ENCODE peak calls at places on chromosomes 2 and 18, in five cellular contexts. K is H9, T is neuronal stem cell, S is IMR-90, J is H1. W is an unnamed sample.

GRCh38 chr2:191869178-191869577 is 22.3 kb upstream of the CAVIN2 start:
- DNase-seq in K (peak; percentile 86), T (peak; percentile 56), S (peak; percentile 30), J (peak; percentile 75), W (no peak)

GRCh38 chr2:124289615-124290014 is 264.5 kb downstream of the CNTNAP5 start:
- DNase-seq in K (no peak), T (no peak), S (no peak), J (no peak), W (no peak)

GRCh38 chr18:48061781-48062570 is 131.5 kb upstream of the SMAD2 start:
- DNase-seq in K (no peak), T (no peak), S (no peak), J (no peak), W (no peak)

GRCh38 chr2:28250006-28250405 is 142.7 kb upstream of the FOSL2 start:
- DNase-seq in K (no peak), T (no peak), S (peak; percentile 91), J (peak; percentile 43), W (peak; percentile 97)

GRCh38 chr2:17282245-17282644 is 236.0 kb downstream of the RAD51AP2 start:
- DNase-seq in K (no peak), T (no peak), S (no peak), J (no peak), W (no peak)

GRCh38 chr2:72112981-72113846 is 34.4 kb downstream of the CYP26B1 start:
- DNase-seq in K (no peak), T (no peak), S (no peak), J (no peak), W (no peak)

GRCh38 chr2:28591711-28592365 is 96.0 kb downstream of the PLB1 start:
- DNase-seq in K (no peak), T (no peak), S (no peak), J (no peak), W (no peak)

GRCh38 chr2:60316381-60317028 is 236.9 kb downstream of the BCL11A start:
- DNase-seq in K (peak; percentile 22), T (peak; percentile 38), S (no peak), J (no peak), W (no peak)

GRCh38 chr2:26536371-26537068 is 58.6 kb upstream of the OTOF start:
- DNase-seq in K (no peak), T (no peak), S (no peak), J (no peak), W (no peak)

GRCh38 chr2:233992481-233993217 is 57.9 kb upstream of the SPP2 start:
- DNase-seq in K (no peak), T (no peak), S (no peak), J (no peak), W (no peak)

GRCh38 chr2:9556121-9556869 is 665 bp upstream of the ADAM17 start:
- DNase-seq in K (no peak), T (no peak), S (peak; percentile 22), J (no peak), W (peak; percentile 50)
- H3K14ac ChIP-seq in K (peak overlapping the region; percentile 95), T (peak overlapping the region; percentile 71), S (peak overlapping the region; percentile 81), J (no peak overlapping the region), W (peak overlapping the region; percentile 97)

GRCh38 chr2:219572237-219573001 is at the start of gene INHA:
- DNase-seq in K (no peak), T (no peak), S (no peak), J (no peak), W (no peak)

GRCh38 chr2:219569635-219570034 is 1.7 kb downstream of the OBSL1 start:
- DNase-seq in K (no peak), T (no peak), S (no peak), J (no peak), W (peak; percentile 3)

GRCh38 chr2:219570194-219570923 is 980 bp downstream of the OBSL1 start:
- DNase-seq in K (no peak), T (peak; percentile 39), S (peak; percentile 19), J (no peak), W (no peak)

GRCh38 chr2:219571311-219572236 is at the start of gene OBSL1:
- DNase-seq in K (peak; percentile 94), T (peak; percentile 73), S (peak; percentile 70), J (no peak), W (peak; percentile 98)

DNA sequence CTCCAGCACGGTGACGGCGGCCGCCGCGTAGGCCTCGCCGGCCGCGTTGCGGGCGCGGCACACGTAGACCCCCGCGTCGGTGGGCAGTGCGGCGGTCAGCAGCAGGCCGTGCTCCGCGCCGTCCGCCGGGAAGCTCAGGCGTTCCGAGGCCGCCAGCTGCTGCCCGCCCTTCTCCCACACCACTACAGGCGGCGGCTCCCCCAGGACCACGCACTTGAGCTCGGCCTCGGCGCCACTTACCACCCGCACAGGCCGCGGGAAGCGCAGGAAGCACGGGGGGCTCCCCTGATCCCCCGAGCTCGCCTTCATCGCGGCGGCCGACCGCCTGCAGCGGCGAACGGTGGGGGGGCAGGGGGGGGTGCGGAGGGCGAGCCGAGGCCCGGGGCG is 422 bp downstream of the OBSL1 start:
- DNase-seq in K (no peak), T (no peak), S (peak; percentile 12), J (no peak), W (no peak)
- H3K14ac ChIP-seq in K (peak overlapping the region; percentile 37), T (peak overlapping the region; percentile 99), S (peak overlapping the region; percentile 94), J (no peak overlapping the region), W (peak overlapping the region; percentile 100)

GRCh38 chr2:105398522-105399206 is at the start of gene FHL2:
- DNase-seq in K (peak; percentile 84), T (peak; percentile 74), S (peak; percentile 80), J (peak; percentile 60), W (peak; percentile 82)
- H3K14ac ChIP-seq in K (peak within 1 kb of the TSS; percentile 99), T (peak within 1 kb of the TSS; percentile 43), S (peak within 1 kb of the TSS; percentile 97), J (no peak within 1 kb of the TSS), W (peak within 1 kb of the TSS; percentile 95)

GRCh38 chr2:120013569-120014223 is 819 bp downstream of the EPB41L5 start:
- DNase-seq in K (peak; percentile 71), T (no peak), S (no peak), J (no peak), W (no peak)

GRCh38 chr2:120014231-120014990 is 1.5 kb downstream of the EPB41L5 start:
- DNase-seq in K (no peak), T (no peak), S (no peak), J (no peak), W (peak; percentile 59)

GRCh38 chr2:120012363-120012762 is 514 bp upstream of the EPB41L5 start:
- DNase-seq in K (no peak), T (no peak), S (no peak), J (no peak), W (no peak)

GRCh38 chr2:120016800-120017199 is 3.9 kb downstream of the EPB41L5 start:
- DNase-seq in K (no peak), T (no peak), S (no peak), J (no peak), W (no peak)

DNA sequence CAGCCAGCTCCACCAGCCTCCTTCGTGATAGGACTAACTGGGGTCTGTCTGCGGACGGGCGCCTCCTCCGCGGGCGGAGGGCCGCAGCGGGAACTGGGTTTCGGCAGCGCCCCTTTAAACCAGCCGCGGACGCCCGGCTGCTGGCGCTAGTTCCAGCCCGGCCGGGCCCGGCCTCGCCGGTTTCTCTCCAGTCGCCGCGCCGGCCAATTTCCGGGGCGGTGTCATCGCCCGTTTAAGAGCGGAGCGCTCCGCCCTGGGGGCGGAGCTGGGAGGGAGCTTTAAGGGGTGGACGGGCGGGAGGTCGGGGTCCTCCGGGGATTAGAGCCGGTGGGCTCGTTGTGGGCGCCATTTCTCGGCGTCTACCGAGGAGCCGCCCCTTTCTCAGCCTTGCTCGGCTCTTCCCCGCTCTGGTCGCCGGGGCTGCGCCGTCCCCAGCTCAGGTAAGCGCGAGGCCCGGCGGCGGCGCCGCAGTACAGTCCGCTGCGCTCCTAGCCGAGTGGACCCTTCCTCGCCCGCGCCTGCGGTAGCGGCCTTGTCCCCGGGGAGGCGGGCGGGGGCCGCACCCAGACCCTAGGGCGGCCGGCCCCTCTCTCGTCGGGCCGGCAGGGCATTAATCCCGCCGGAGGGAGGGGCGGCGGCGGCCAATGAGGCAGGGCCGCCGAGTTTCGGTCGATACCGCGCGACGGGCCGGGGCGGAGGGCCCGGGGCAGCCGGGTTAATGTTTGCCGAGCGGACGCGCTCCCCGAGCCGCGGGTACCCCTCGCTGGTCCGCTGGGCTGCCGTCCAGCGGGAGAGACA is at the start of gene EPB41L5:
- DNase-seq in K (peak; percentile 96), T (peak; percentile 96), S (peak; percentile 93), J (peak; percentile 91), W (peak; percentile 91)
- H3K14ac ChIP-seq in K (peak within 1 kb of the TSS; percentile 95), T (peak within 1 kb of the TSS; percentile 82), S (peak within 1 kb of the TSS; percentile 24), J (no peak within 1 kb of the TSS), W (peak within 1 kb of the TSS; percentile 61)

GRCh38 chr18:60554961-60555360 is 182.4 kb upstream of the MC4R start:
- DNase-seq in K (no peak), T (no peak), S (no peak), J (no peak), W (no peak)
- H3K14ac ChIP-seq in K (no peak overlapping the region), T (no peak overlapping the region), S (no peak overlapping the region), J (no peak overlapping the region), W (no peak overlapping the region)

DNA sequence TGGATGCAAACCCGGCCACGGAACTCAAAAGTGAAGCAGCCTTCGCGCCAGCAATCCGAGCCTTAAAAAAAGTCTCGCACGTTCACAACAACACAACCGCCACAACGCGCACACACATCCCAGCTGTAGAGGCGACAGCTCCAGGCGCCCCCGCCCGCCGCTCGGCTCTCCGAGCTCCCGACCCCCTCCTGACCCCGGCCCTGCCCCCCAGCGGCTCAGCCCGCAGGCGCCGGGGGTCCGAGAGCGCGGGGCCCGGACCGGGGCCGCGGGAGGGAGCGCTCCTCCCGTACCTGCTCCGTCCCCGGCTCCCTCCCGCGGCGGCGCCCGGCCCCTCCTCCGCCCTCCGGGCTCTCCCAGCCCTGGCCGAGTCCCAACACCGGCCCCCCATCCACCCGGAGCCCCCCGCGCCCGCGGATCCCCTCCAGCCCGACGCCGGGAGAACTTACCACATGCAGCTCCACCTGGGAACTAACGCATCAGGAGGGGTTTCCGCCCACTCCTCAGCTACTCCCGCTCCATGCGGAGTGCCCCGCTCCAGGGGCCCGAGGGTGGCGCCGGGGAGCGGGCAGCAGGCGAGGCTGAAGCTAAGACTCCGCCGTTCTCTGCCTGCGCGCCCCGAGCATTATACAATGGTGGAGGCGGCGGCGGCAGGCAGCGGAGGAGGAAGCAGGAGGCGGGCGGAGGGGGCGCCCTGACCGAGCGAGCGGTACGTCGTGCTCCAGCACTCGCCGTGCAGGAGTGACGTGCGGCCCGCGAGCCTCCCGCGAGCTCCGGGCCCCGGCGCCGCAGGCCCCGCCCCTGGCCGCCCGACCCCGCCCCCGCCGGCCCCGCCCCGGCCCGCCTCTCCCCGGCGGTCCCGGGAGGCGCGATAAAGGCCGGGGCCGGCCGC is at the start of gene SERTAD2:
- DNase-seq in K (peak; percentile 88), T (peak; percentile 84), S (peak; percentile 84), J (peak; percentile 27), W (peak; percentile 62)
- H3K14ac ChIP-seq in K (peak within 1 kb of the TSS; percentile 92), T (peak within 1 kb of the TSS; percentile 83), S (peak within 1 kb of the TSS; percentile 87), J (no peak within 1 kb of the TSS), W (peak within 1 kb of the TSS; percentile 94)

DNA sequence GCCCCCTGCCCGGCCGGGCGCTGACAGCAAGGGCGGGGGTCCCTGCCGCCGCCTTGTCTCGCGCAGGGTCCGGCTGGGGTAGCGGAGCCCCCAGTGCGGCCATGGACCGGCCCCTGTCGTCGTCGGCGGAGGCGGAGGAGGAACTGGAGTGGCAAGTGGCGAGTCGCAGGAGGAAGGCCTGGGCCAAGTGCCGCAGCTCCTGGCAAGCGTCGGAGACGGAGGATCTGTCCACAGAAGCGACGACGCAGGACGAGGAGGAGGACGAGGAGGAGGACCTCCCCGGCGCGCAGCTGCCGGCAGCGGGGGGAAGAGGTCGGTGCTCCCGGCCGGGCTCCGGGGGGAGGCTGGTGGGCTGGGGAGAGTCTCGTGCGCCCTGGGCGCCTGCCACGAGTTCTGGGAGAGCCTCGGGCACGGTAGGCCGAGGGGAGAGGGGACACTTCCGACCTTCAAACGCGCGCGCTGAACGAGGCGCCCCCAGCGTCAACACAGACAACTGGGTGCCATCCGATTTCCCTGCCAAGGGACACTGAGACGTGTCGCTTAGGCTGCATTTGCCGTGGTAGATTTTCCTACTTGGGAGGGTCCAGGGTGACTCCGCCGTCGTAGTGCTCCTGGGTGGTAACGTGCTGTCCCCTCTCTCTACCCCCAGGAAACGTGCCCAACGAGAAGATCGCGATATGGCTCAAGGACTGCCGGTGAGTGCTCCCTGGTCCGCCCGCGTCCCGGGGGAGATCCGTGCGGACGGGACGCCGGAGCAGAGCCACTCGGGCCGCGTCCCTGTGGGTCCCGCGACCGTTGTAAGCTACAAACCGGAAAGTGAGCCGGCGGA is 650 bp downstream of the ITPRID2 start:
- DNase-seq in K (peak; percentile 74), T (peak; percentile 70), S (peak; percentile 55), J (peak; percentile 27), W (peak; percentile 75)
- H3K14ac ChIP-seq in K (peak overlapping the region; percentile 67), T (no peak overlapping the region), S (peak overlapping the region; percentile 88), J (no peak overlapping the region), W (peak overlapping the region; percentile 74)

W was measured in trophoblast cell.